ENCODE peak calls at places on chromosomes 16 and 17, in five cellular contexts. One of them, this sample, is unnamed.

GRCh38 chr17:5921919-5922318 is 148.3 kb upstream of the WSCD1 start:
- DNase-seq in IMR-90: no peak
- DNase-seq in cardiac muscle cell: no peak
- DNase-seq in lower leg skin: no peak
- DNase-seq in cardiac fibroblast: no peak
- DNase-seq in this sample: no peak

GRCh38 chr16:66442502-66443268 is 15.6 kb downstream of the BEAN1 start:
- DNase-seq in cardiac fibroblast: no peak
- DNase-seq in cardiac muscle cell: no peak
- DNase-seq in IMR-90: no peak
- DNase-seq in lower leg skin: peak; percentile 40
- DNase-seq in this sample: no peak

GRCh38 chr16:51450913-51451312 is 299.8 kb upstream of the SALL1 start:
- DNase-seq in lower leg skin: no peak
- DNase-seq in cardiac muscle cell: no peak
- DNase-seq in IMR-90: no peak
- DNase-seq in cardiac fibroblast: no peak
- DNase-seq in this sample: no peak

GRCh38 chr17:7573324-7574080 is 5.9 kb upstream of the CD68 start:
- DNase-seq in cardiac fibroblast: peak; percentile 94
- DNase-seq in cardiac muscle cell: peak; percentile 94
- DNase-seq in lower leg skin: peak; percentile 98
- DNase-seq in IMR-90: peak; percentile 90
- DNase-seq in this sample: peak; percentile 73

GRCh38 chr17:61217878-61218437 is 181.7 kb upstream of the TBX2 start:
- DNase-seq in cardiac muscle cell: no peak
- DNase-seq in cardiac fibroblast: peak; percentile 32
- DNase-seq in IMR-90: no peak
- DNase-seq in lower leg skin: no peak
- DNase-seq in this sample: no peak

GRCh38 chr17:75224983-75225382 is 19.5 kb downstream of the NUP85 start:
- DNase-seq in IMR-90: no peak
- DNase-seq in cardiac muscle cell: no peak
- DNase-seq in cardiac fibroblast: no peak
- DNase-seq in lower leg skin: no peak
- DNase-seq in this sample: no peak

GRCh38 chr17:38466346-38467315 is 38.4 kb downstream of the ARHGAP23 start:
- DNase-seq in cardiac fibroblast: no peak
- DNase-seq in lower leg skin: no peak
- DNase-seq in IMR-90: no peak
- DNase-seq in cardiac muscle cell: no peak
- DNase-seq in this sample: no peak

GRCh38 chr17:73343168-73343634 is 31.4 kb upstream of the CDC42EP4 start:
- DNase-seq in IMR-90: peak; percentile 88
- DNase-seq in lower leg skin: no peak
- DNase-seq in cardiac fibroblast: peak; percentile 85
- DNase-seq in cardiac muscle cell: peak; percentile 53
- DNase-seq in this sample: peak; percentile 41

GRCh38 chr17:17342242-17342945 is 39.2 kb downstream of the NT5M start:
- DNase-seq in cardiac muscle cell: no peak
- DNase-seq in lower leg skin: peak; percentile 40
- DNase-seq in IMR-90: no peak
- DNase-seq in cardiac fibroblast: no peak
- DNase-seq in this sample: no peak

GRCh38 chr17:78425429-78425828 is 47.0 kb downstream of the PGS1 start:
- DNase-seq in cardiac fibroblast: no peak
- DNase-seq in IMR-90: no peak
- DNase-seq in lower leg skin: no peak
- DNase-seq in cardiac muscle cell: no peak
- DNase-seq in this sample: no peak

GRCh38 chr17:48647103-48647963 is 21.2 kb upstream of the HOXB9 start:
- DNase-seq in cardiac fibroblast: no peak
- DNase-seq in lower leg skin: no peak
- DNase-seq in IMR-90: no peak
- DNase-seq in cardiac muscle cell: no peak
- DNase-seq in this sample: no peak

GRCh38 chr17:31597646-31598387 is 206.3 kb downstream of the RAB11FIP4 start:
- DNase-seq in lower leg skin: peak; percentile 80
- DNase-seq in IMR-90: no peak
- DNase-seq in cardiac muscle cell: no peak
- DNase-seq in cardiac fibroblast: no peak
- DNase-seq in this sample: no peak

GRCh38 chr17:1173456-1174370 is 6.1 kb downstream of the ABR start:
- DNase-seq in lower leg skin: no peak
- DNase-seq in IMR-90: no peak
- DNase-seq in cardiac muscle cell: no peak
- DNase-seq in cardiac fibroblast: no peak
- DNase-seq in this sample: no peak

GRCh38 chr16:6852643-6853042 is 480.0 kb upstream of the RBFOX1 start:
- DNase-seq in lower leg skin: no peak
- DNase-seq in IMR-90: no peak
- DNase-seq in cardiac muscle cell: no peak
- DNase-seq in cardiac fibroblast: no peak
- DNase-seq in this sample: no peak

GRCh38 chr17:66304304-66305174 is 2.1 kb downstream of the PRKCA start:
- DNase-seq in cardiac muscle cell: peak; percentile 1
- DNase-seq in lower leg skin: no peak
- DNase-seq in IMR-90: no peak
- DNase-seq in cardiac fibroblast: peak; percentile 47
- DNase-seq in this sample: no peak

GRCh38 chr16:82704369-82704768 is 77.6 kb downstream of the CDH13 start:
- DNase-seq in lower leg skin: no peak
- DNase-seq in cardiac muscle cell: no peak
- DNase-seq in cardiac fibroblast: no peak
- DNase-seq in IMR-90: peak; percentile 21
- DNase-seq in this sample: no peak

GRCh38 chr16:11090947-11091785 is 146.8 kb downstream of the CLEC16A start:
- DNase-seq in cardiac muscle cell: no peak
- DNase-seq in cardiac fibroblast: no peak
- DNase-seq in lower leg skin: no peak
- DNase-seq in IMR-90: no peak
- DNase-seq in this sample: no peak

GRCh38 chr17:65027305-65027704 is 29.2 kb downstream of the GNA13 start:
- DNase-seq in cardiac muscle cell: no peak
- DNase-seq in lower leg skin: no peak
- DNase-seq in IMR-90: peak; percentile 83
- DNase-seq in cardiac fibroblast: peak; percentile 88
- DNase-seq in this sample: no peak

GRCh38 chr16:85959686-85960085 is 60.7 kb downstream of the IRF8 start:
- DNase-seq in IMR-90: no peak
- DNase-seq in lower leg skin: no peak
- DNase-seq in cardiac fibroblast: no peak
- DNase-seq in cardiac muscle cell: no peak
- DNase-seq in this sample: no peak

GRCh38 chr17:20226814-20227482 is 217.8 kb downstream of the SPECC1 start:
- DNase-seq in lower leg skin: peak; percentile 93
- DNase-seq in IMR-90: peak; percentile 83
- DNase-seq in cardiac fibroblast: peak; percentile 79
- DNase-seq in cardiac muscle cell: peak; percentile 86
- DNase-seq in this sample: peak; percentile 58

GRCh38 chr16:2858245-2859025 is 465 bp upstream of the PRSS22 start:
- DNase-seq in IMR-90: no peak
- DNase-seq in cardiac fibroblast: no peak
- DNase-seq in cardiac muscle cell: no peak
- DNase-seq in lower leg skin: no peak
- DNase-seq in this sample: peak; percentile 74
- TF ChIP-seq CTCF in IMR-90: no peak
- TF ChIP-seq CTCF in cardiac fibroblast: no peak
- TF ChIP-seq CTCF in cardiac muscle cell: no peak
- TF ChIP-seq CTCF in lower leg skin: no peak
- TF ChIP-seq CTCF in this sample: peak; percentile 49

DNA sequence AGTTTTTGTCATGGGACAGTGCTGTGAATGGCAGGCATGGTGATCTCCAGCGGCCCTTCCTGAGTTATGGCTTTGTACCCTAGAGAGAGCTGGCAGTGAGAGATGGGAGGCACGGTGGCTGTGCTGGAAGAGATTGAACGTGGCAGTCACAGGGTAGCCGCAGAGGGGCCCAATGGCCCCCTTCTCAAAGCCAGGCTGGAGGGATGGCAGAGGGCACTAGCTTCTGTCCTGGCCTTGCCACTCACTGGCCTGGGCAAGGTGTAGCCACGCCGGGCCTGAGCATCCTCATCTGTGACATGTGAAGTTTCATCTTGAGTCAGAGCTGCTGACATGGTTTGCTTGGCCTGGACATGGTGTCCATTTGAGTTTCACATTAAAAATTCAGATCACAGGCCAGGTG is 3.9 kb upstream of the ATP2A1 start:
- DNase-seq in IMR-90: no peak
- DNase-seq in cardiac fibroblast: no peak
- DNase-seq in cardiac muscle cell: no peak
- DNase-seq in lower leg skin: no peak
- DNase-seq in this sample: no peak
- TF ChIP-seq CTCF in IMR-90: no peak
- TF ChIP-seq CTCF in cardiac fibroblast: no peak
- TF ChIP-seq CTCF in cardiac muscle cell: no peak
- TF ChIP-seq CTCF in lower leg skin: no peak
- TF ChIP-seq CTCF in this sample: no peak

GRCh38 chr17:69884361-69884760 is 190.7 kb upstream of the KCNJ16 start:
- DNase-seq in lower leg skin: no peak
- DNase-seq in cardiac fibroblast: peak; percentile 43
- DNase-seq in IMR-90: no peak
- DNase-seq in cardiac muscle cell: no peak
- DNase-seq in this sample: no peak

GRCh38 chr17:69882281-69882680 is 192.7 kb upstream of the KCNJ16 start:
- DNase-seq in lower leg skin: no peak
- DNase-seq in cardiac muscle cell: no peak
- DNase-seq in IMR-90: peak; percentile 12
- DNase-seq in cardiac fibroblast: no peak
- DNase-seq in this sample: no peak

GRCh38 chr17:69879576-69879975 is 195.4 kb upstream of the KCNJ16 start:
- DNase-seq in lower leg skin: no peak
- DNase-seq in cardiac muscle cell: no peak
- DNase-seq in IMR-90: no peak
- DNase-seq in cardiac fibroblast: no peak
- DNase-seq in this sample: no peak

GRCh38 chr17:69880591-69881112 is 194.4 kb upstream of the KCNJ16 start:
- DNase-seq in cardiac muscle cell: no peak
- DNase-seq in lower leg skin: no peak
- DNase-seq in IMR-90: no peak
- DNase-seq in cardiac fibroblast: no peak
- DNase-seq in this sample: no peak

DNA sequence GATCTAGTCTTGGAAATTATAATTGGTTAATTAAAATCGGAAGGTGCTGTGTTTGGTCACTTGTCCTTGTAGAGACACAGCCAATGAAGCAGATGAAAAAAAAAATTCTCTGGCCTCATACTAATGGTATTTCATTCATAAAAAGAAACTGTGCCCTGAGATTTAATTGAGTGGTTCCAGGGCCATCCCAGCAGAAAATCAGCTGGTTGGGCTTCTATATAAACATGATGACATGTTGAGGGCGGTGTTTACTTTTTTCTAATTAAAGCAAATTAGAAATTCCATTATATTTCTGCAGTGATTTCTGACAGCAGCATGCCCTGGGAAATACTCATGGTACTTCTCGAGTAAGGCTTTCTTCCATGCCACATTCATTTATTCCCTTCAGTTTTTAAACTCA is 191.9 kb upstream of the KCNJ16 start:
- DNase-seq in IMR-90: no peak
- DNase-seq in cardiac muscle cell: no peak
- DNase-seq in lower leg skin: no peak
- DNase-seq in cardiac fibroblast: no peak
- DNase-seq in this sample: no peak
- TF ChIP-seq CTCF in IMR-90: no peak
- TF ChIP-seq CTCF in cardiac muscle cell: no peak
- TF ChIP-seq CTCF in lower leg skin: no peak
- TF ChIP-seq CTCF in cardiac fibroblast: no peak
- TF ChIP-seq CTCF in this sample: no peak

GRCh38 chr17:50184057-50184456 is 17.4 kb downstream of the COL1A1 start:
- DNase-seq in cardiac muscle cell: peak; percentile 28
- DNase-seq in lower leg skin: no peak
- DNase-seq in cardiac fibroblast: peak; percentile 45
- DNase-seq in IMR-90: peak; percentile 45
- DNase-seq in this sample: no peak
- TF ChIP-seq CTCF in cardiac muscle cell: peak; percentile 30
- TF ChIP-seq CTCF in lower leg skin: no peak
- TF ChIP-seq CTCF in cardiac fibroblast: peak; percentile 27
- TF ChIP-seq CTCF in IMR-90: peak; percentile 21
- TF ChIP-seq CTCF in this sample: no peak

GRCh38 chr17:46193626-46194392 is 580 bp upstream of the KANSL1 start:
- DNase-seq in cardiac fibroblast: peak; percentile 98
- DNase-seq in lower leg skin: peak; percentile 99
- DNase-seq in cardiac muscle cell: peak; percentile 98
- DNase-seq in IMR-90: peak; percentile 88
- DNase-seq in this sample: peak; percentile 82
- TF ChIP-seq CTCF in cardiac fibroblast: peak; percentile 15
- TF ChIP-seq CTCF in lower leg skin: no peak
- TF ChIP-seq CTCF in cardiac muscle cell: peak; percentile 21
- TF ChIP-seq CTCF in IMR-90: no peak
- TF ChIP-seq CTCF in this sample: peak; percentile 35

GRCh38 chr16:28544998-28545397 is 6.2 kb upstream of the NUPR1 start:
- DNase-seq in cardiac fibroblast: no peak
- DNase-seq in cardiac muscle cell: no peak
- DNase-seq in IMR-90: no peak
- DNase-seq in lower leg skin: no peak
- DNase-seq in this sample: no peak

GRCh38 chr16:28548306-28548802 is 5.4 kb upstream of the SGF29 start:
- DNase-seq in lower leg skin: no peak
- DNase-seq in IMR-90: no peak
- DNase-seq in cardiac muscle cell: no peak
- DNase-seq in cardiac fibroblast: no peak
- DNase-seq in this sample: no peak

GRCh38 chr16:28553776-28554633 is at the start of gene SGF29:
- DNase-seq in cardiac fibroblast: peak; percentile 96
- DNase-seq in lower leg skin: peak; percentile 98
- DNase-seq in cardiac muscle cell: peak; percentile 94
- DNase-seq in IMR-90: peak; percentile 89
- DNase-seq in this sample: peak; percentile 77

GRCh38 chr16:28546626-28547025 is 7.1 kb upstream of the SGF29 start:
- DNase-seq in lower leg skin: no peak
- DNase-seq in IMR-90: no peak
- DNase-seq in cardiac muscle cell: no peak
- DNase-seq in cardiac fibroblast: no peak
- DNase-seq in this sample: no peak

GRCh38 chr16:28549301-28549899 is 4.3 kb upstream of the SGF29 start:
- DNase-seq in lower leg skin: no peak
- DNase-seq in IMR-90: peak; percentile 53
- DNase-seq in cardiac muscle cell: no peak
- DNase-seq in cardiac fibroblast: peak; percentile 62
- DNase-seq in this sample: no peak
- TF ChIP-seq CTCF in lower leg skin: no peak
- TF ChIP-seq CTCF in IMR-90: peak; percentile 72
- TF ChIP-seq CTCF in cardiac muscle cell: peak; percentile 60
- TF ChIP-seq CTCF in cardiac fibroblast: peak; percentile 62
- TF ChIP-seq CTCF in this sample: peak; percentile 53

DNA sequence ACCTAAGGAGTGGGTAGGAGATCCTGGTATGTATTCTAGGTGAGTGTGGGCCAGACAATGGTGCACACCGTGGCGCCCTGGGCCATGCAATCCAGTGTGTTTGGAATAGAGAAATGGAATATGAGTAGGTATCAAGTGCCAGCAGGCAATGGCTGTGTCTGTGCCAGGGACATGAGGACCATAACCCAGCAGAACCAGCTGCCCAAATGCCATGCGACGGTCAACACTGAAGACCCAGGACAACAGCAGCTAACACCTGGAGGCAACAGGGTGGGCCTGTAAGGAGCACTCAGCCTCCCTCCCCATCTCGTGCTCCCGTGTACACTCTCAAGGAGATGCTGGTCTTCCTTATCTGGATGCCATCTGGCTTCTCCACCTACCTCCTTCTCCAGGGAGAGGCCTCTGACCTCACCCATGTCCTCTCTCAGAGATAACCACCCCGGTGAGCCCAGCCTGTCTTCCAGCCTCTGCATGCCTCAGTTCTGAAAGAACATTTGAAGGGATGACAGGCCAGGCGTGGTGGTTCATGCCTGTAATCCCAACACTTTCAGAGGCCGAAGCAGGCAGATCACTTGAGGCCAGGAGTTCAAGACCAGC is 750 bp upstream of the GSDMB start:
- DNase-seq in lower leg skin: no peak
- DNase-seq in IMR-90: no peak
- DNase-seq in cardiac fibroblast: no peak
- DNase-seq in cardiac muscle cell: no peak
- DNase-seq in this sample: no peak
- TF ChIP-seq CTCF in lower leg skin: no peak
- TF ChIP-seq CTCF in IMR-90: no peak
- TF ChIP-seq CTCF in cardiac fibroblast: no peak
- TF ChIP-seq CTCF in cardiac muscle cell: no peak
- TF ChIP-seq CTCF in this sample: no peak